ENCODE peak calls at places on chromosomes 11 and 22, in four cellular contexts. T, B, G and D are unnamed samples. For H3K4me1, the result is how much of the 10 kb centered on the place peaks cover.

GRCh38 chr22:50701076-50701419 is 28.4 kb downstream of the SHANK3 start:
- DNase-seq in T (no peak), B (no peak), G (no peak), D (peak)

GRCh38 chr22:29195118-29195963 is 10.4 kb upstream of the EMID1 start:
- DNase-seq in T (no peak), B (no peak), G (no peak), D (no peak)

GRCh38 chr11:95150977-95151684 is 61.5 kb downstream of the ENDOD1 start:
- DNase-seq in T (peak), B (peak), G (peak), D (peak)

GRCh38 chr22:43843783-43844530 is 18.4 kb downstream of the SULT4A1 start:
- DNase-seq in T (no peak), B (no peak), G (no peak), D (no peak)

GRCh38 chr11:65639623-65640482 is 2.0 kb downstream of the SIPA1 start:
- DNase-seq in T (peak), B (no peak), G (no peak), D (no peak)

GRCh38 chr11:75563978-75564552 is 2.0 kb downstream of the SERPINH1 start:
- DNase-seq in T (peak), B (peak), G (no peak), D (peak)

GRCh38 chr22:27420817-27421361 is 380.7 kb downstream of the MN1 start:
- DNase-seq in T (peak), B (peak), G (no peak), D (peak)

GRCh38 chr11:36010010-36010740 is 66.3 kb downstream of the LDLRAD3 start:
- DNase-seq in T (no peak), B (peak), G (no peak), D (no peak)

GRCh38 chr22:50576806-50577696 is 1.2 kb downstream of the CPT1B start:
- DNase-seq in T (no peak), B (no peak), G (no peak), D (no peak)

GRCh38 chr11:16788141-16789060 is 50.0 kb downstream of the C11orf58 start:
- DNase-seq in T (peak), B (peak), G (peak), D (no peak)

GRCh38 chr11:61895046-61895717 is 3.8 kb upstream of the FADS3 start:
- DNase-seq in T (no peak), B (no peak), G (no peak), D (no peak)

GRCh38 chr11:88405853-88406252 is 68.3 kb upstream of the CTSC start:
- DNase-seq in T (no peak), B (no peak), G (no peak), D (no peak)

GRCh38 chr11:24509114-24509513 is 12.3 kb downstream of the LUZP2 start:
- DNase-seq in T (no peak), B (peak), G (peak), D (no peak)

GRCh38 chr11:33291004-33291777 is 34.0 kb downstream of the HIPK3 start:
- DNase-seq in T (no peak), B (peak), G (peak), D (no peak)

GRCh38 chr11:124415356-124415923 is 9.2 kb downstream of the OR8B4 start:
- DNase-seq in T (no peak), B (peak), G (peak), D (no peak)

GRCh38 chr11:31761636-31762035 is 49.5 kb downstream of the PAX6 start:
- DNase-seq in T (no peak), B (no peak), G (no peak), D (no peak)

GRCh38 chr11:95799531-95799930 is 9.2 kb downstream of the CEP57 start:
- DNase-seq in T (no peak), B (no peak), G (no peak), D (no peak)

GRCh38 chr11:119903389-119903788 is 174.4 kb upstream of the NECTIN1 start:
- DNase-seq in T (no peak), B (no peak), G (no peak), D (no peak)

GRCh38 chr22:32771761-32772160 is 29.7 kb upstream of the TIMP3 start:
- DNase-seq in T (no peak), B (no peak), G (no peak), D (no peak)

GRCh38 chr11:37107415-37107814 is 509.4 kb upstream of the RAG2 start:
- DNase-seq in T (no peak), B (no peak), G (no peak), D (no peak)

GRCh38 chr11:62001450-62002178 is 34.2 kb upstream of the FTH1 start:
- DNase-seq in T (peak), B (no peak), G (no peak), D (no peak)

GRCh38 chr11:77087723-77088225 is 14.9 kb upstream of the OMP start:
- DNase-seq in T (no peak), B (no peak), G (no peak), D (no peak)

GRCh38 chr11:98835336-98835735 is 185.4 kb upstream of the CNTN5 start:
- DNase-seq in T (no peak), B (no peak), G (no peak), D (no peak)

GRCh38 chr11:5369793-5370192 is 13.8 kb upstream of the OR51M1 start:
- DNase-seq in T (no peak), B (no peak), G (peak), D (no peak)

GRCh38 chr11:60777572-60777971 is 7.6 kb upstream of the MS4A10 start:
- DNase-seq in T (no peak), B (peak), G (no peak), D (no peak)

GRCh38 chr11:134228625-134229024 is 4.2 kb downstream of the VPS26B start:
- DNase-seq in T (no peak), B (peak), G (peak), D (no peak)

GRCh38 chr11:2093575-2094353 is 45.4 kb downstream of the IGF2 start:
- DNase-seq in T (no peak), B (peak), G (no peak), D (no peak)

GRCh38 chr11:45104006-45104789 is 42.2 kb upstream of the PRDM11 start:
- DNase-seq in T (no peak), B (no peak), G (no peak), D (no peak)

GRCh38 chr22:45529966-45530575 is 27.4 kb downstream of the FBLN1 start:
- DNase-seq in T (no peak), B (peak), G (no peak), D (no peak)

GRCh38 chr11:134536219-134536618 is 124.2 kb upstream of the B3GAT1 start:
- DNase-seq in T (no peak), B (no peak), G (no peak), D (peak)

GRCh38 chr22:17843189-17843588 is 68.9 kb upstream of the BID start:
- DNase-seq in T (no peak), B (no peak), G (no peak), D (no peak)

GRCh38 chr22:20000246-20001081 is 16.2 kb downstream of the ARVCF start:
- DNase-seq in T (no peak), B (no peak), G (no peak), D (no peak)
- H3K27ac ChIP-seq in T (no peak), B (no peak), G (no peak), D (no peak)

GRCh38 chr11:114081641-114082414 is 22.3 kb downstream of the ZBTB16 start:
- DNase-seq in T (no peak), B (peak), G (no peak), D (peak)
- H3K4me1 ChIP-seq in T (half or more), B (under half), G (under half), D (half or more)

DNA sequence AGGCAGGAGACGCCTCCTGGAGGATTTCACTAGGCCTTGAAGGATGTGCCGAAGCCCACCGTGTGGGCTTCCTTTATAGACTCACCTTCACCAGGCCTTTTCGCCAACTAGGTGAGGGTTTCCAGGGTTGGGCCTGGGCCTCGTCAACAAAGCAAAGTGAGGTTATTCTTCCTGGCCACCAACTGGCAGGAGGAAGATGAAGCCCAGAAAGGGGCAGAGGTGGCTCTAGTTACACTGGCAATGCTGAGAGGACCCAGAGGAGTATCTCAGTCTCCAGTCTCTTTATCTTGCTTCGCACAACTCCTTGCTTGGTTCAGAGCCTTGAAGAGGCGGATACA is 400 bp upstream of the RELT start:
- DNase-seq in T (no peak), B (no peak), G (no peak), D (no peak)
- H3K27ac ChIP-seq in T (peak), B (peak), G (peak), D (peak)

GRCh38 chr11:10670099-10670498 is 23.5 kb downstream of the IRAG1 start:
- DNase-seq in T (no peak), B (no peak), G (no peak), D (no peak)

GRCh38 chr11:10666556-10666955 is 27.0 kb downstream of the IRAG1 start:
- DNase-seq in T (no peak), B (peak), G (no peak), D (no peak)

GRCh38 chr11:10666976-10667892 is 26.3 kb downstream of the IRAG1 start:
- DNase-seq in T (no peak), B (peak), G (no peak), D (no peak)

GRCh38 chr11:10673476-10674062 is 20.0 kb downstream of the IRAG1 start:
- DNase-seq in T (no peak), B (no peak), G (no peak), D (no peak)

GRCh38 chr11:10669258-10670033 is 24.1 kb downstream of the IRAG1 start:
- DNase-seq in T (no peak), B (peak), G (peak), D (peak)
- H3K4me1 ChIP-seq in T (under half), B (under half), G (under half), D (under half)

GRCh38 chr11:488062-488461 is 19.0 kb downstream of the RNH1 start:
- DNase-seq in T (no peak), B (no peak), G (no peak), D (no peak)
- H3K27ac ChIP-seq in T (no peak), B (no peak), G (no peak), D (no peak)